ENCODE peak calls at places on chromosomes 11 and 22, in ten cellular contexts. Y is right lobe of liver, D is GM12865, W is pancreas, F is mucosa of gallbladder, O is hypothalamus, Q is Calu3, J is AG08396, E is EH, R is psoas muscle. L is an unnamed sample.

GRCh38 chr11:117495357-117495756 is 167.7 kb downstream of the CEP164 start:
- DNase-seq in Y (no peak), D (no peak), W (no peak), F (no peak), O (no peak), Q (no peak), J (no peak), E (no peak), R (no peak), L (no peak)

GRCh38 chr11:92322225-92322624 is 97.6 kb downstream of the FAT3 start:
- DNase-seq in Y (no peak), D (no peak), W (no peak), F (no peak), O (no peak), Q (no peak), J (peak), E (peak), R (no peak), L (no peak)

GRCh38 chr22:49827307-49827852 is 293 bp downstream of the BRD1 start:
- DNase-seq in Y (no peak), D (no peak), W (no peak), F (no peak), O (no peak), Q (peak), J (peak), E (peak), R (no peak), L (peak)

GRCh38 chr11:102527701-102528100 is 2.8 kb downstream of the MMP7 start:
- DNase-seq in Y (no peak), D (no peak), W (no peak), F (no peak), O (no peak), Q (no peak), J (no peak), E (no peak), R (no peak), L (no peak)

GRCh38 chr11:117248341-117248740 is 15.9 kb downstream of the RNF214 start:
- DNase-seq in Y (no peak), D (no peak), W (no peak), F (no peak), O (no peak), Q (no peak), J (no peak), E (no peak), R (no peak), L (no peak)

GRCh38 chr11:101127348-101127698 is 2.3 kb downstream of the PGR start:
- DNase-seq in Y (peak), D (no peak), W (no peak), F (no peak), O (no peak), Q (no peak), J (peak), E (no peak), R (peak), L (peak)

GRCh38 chr11:84140386-84141169 is 854.4 kb upstream of the CCDC90B start:
- DNase-seq in Y (no peak), D (no peak), W (no peak), F (no peak), O (no peak), Q (no peak), J (no peak), E (no peak), R (no peak), L (no peak)

GRCh38 chr11:65801153-65801987 is 14.5 kb downstream of the OVOL1 start:
- DNase-seq in Y (no peak), D (no peak), W (no peak), F (no peak), O (no peak), Q (no peak), J (no peak), E (no peak), R (no peak), L (no peak)

GRCh38 chr11:75560644-75561043 is 1.4 kb upstream of the SERPINH1 start:
- DNase-seq in Y (no peak), D (no peak), W (no peak), F (no peak), O (no peak), Q (no peak), J (no peak), E (peak), R (no peak), L (no peak)

GRCh38 chr11:131855320-131855719 is 484.9 kb downstream of the NTM start:
- DNase-seq in Y (no peak), D (no peak), W (no peak), F (no peak), O (no peak), Q (no peak), J (no peak), E (no peak), R (no peak), L (no peak)

L was measured in GM13976.